ENCODE peak calls at places on chromosome 20, in nine cellular contexts. One of them, this sample, is unnamed.

GRCh38 chr20:9068896-9069663 is at the start of gene PLCB4:
- DNase-seq in NCI-H1105: peak; percentile 48
- DNase-seq in EH: peak; percentile 76
- DNase-seq in stimulated activated naive CD8-positive, alpha-beta T cell treated with anti-CD3 and anti-CD28 coated beads, Interleukin-15, Interleukin-2, amounts not matched to agents 100 U/mL and 50 U/mL, for 24 hours: no peak
- DNase-seq in cardiac fibroblast: peak; percentile 20
- DNase-seq in NAMALWA: no peak
- DNase-seq in stimulated activated CD4-positive, alpha-beta T cell treated with anti-CD3 and anti-CD28 coated beads, TNF-alpha, amount 100 ng/mL, for 1 hour: no peak
- DNase-seq in activated CD4-positive, alpha-beta T cell treated with anti-CD3 and anti-CD28 coated beads for 36 hours: peak; percentile 8
- DNase-seq in NCI-H1694: peak; percentile 23
- DNase-seq in this sample: peak; percentile 70

GRCh38 chr20:56352656-56353055 is 6.1 kb upstream of the FAM210B start:
- DNase-seq in stimulated activated CD4-positive, alpha-beta T cell treated with anti-CD3 and anti-CD28 coated beads, TNF-alpha, amount 100 ng/mL, for 1 hour: no peak
- DNase-seq in NCI-H1105: no peak
- DNase-seq in activated CD4-positive, alpha-beta T cell treated with anti-CD3 and anti-CD28 coated beads for 36 hours: no peak
- DNase-seq in EH: peak; percentile 16
- DNase-seq in stimulated activated naive CD8-positive, alpha-beta T cell treated with anti-CD3 and anti-CD28 coated beads, Interleukin-15, Interleukin-2, amounts not matched to agents 100 U/mL and 50 U/mL, for 24 hours: no peak
- DNase-seq in cardiac fibroblast: no peak
- DNase-seq in NAMALWA: no peak
- DNase-seq in NCI-H1694: no peak
- DNase-seq in this sample: no peak

GRCh38 chr20:38173237-38174156 is 8.4 kb upstream of the TGM2 start:
- DNase-seq in NAMALWA: no peak
- DNase-seq in activated CD4-positive, alpha-beta T cell treated with anti-CD3 and anti-CD28 coated beads for 36 hours: no peak
- DNase-seq in NCI-H1694: no peak
- DNase-seq in stimulated activated naive CD8-positive, alpha-beta T cell treated with anti-CD3 and anti-CD28 coated beads, Interleukin-15, Interleukin-2, amounts not matched to agents 100 U/mL and 50 U/mL, for 24 hours: no peak
- DNase-seq in cardiac fibroblast: peak; percentile 84
- DNase-seq in EH: peak; percentile 94
- DNase-seq in NCI-H1105: no peak
- DNase-seq in stimulated activated CD4-positive, alpha-beta T cell treated with anti-CD3 and anti-CD28 coated beads, TNF-alpha, amount 100 ng/mL, for 1 hour: no peak
- DNase-seq in this sample: peak; percentile 92

GRCh38 chr20:18971121-18971520 is 157.5 kb downstream of the SCP2D1 start:
- DNase-seq in stimulated activated CD4-positive, alpha-beta T cell treated with anti-CD3 and anti-CD28 coated beads, TNF-alpha, amount 100 ng/mL, for 1 hour: no peak
- DNase-seq in NAMALWA: no peak
- DNase-seq in NCI-H1694: no peak
- DNase-seq in stimulated activated naive CD8-positive, alpha-beta T cell treated with anti-CD3 and anti-CD28 coated beads, Interleukin-15, Interleukin-2, amounts not matched to agents 100 U/mL and 50 U/mL, for 24 hours: no peak
- DNase-seq in activated CD4-positive, alpha-beta T cell treated with anti-CD3 and anti-CD28 coated beads for 36 hours: no peak
- DNase-seq in EH: no peak
- DNase-seq in cardiac fibroblast: no peak
- DNase-seq in NCI-H1105: no peak
- DNase-seq in this sample: no peak

GRCh38 chr20:11376998-11377397 is 540.7 kb upstream of the BTBD3 start:
- DNase-seq in NAMALWA: no peak
- DNase-seq in EH: peak; percentile 76
- DNase-seq in stimulated activated CD4-positive, alpha-beta T cell treated with anti-CD3 and anti-CD28 coated beads, TNF-alpha, amount 100 ng/mL, for 1 hour: no peak
- DNase-seq in cardiac fibroblast: no peak
- DNase-seq in NCI-H1694: no peak
- DNase-seq in stimulated activated naive CD8-positive, alpha-beta T cell treated with anti-CD3 and anti-CD28 coated beads, Interleukin-15, Interleukin-2, amounts not matched to agents 100 U/mL and 50 U/mL, for 24 hours: no peak
- DNase-seq in activated CD4-positive, alpha-beta T cell treated with anti-CD3 and anti-CD28 coated beads for 36 hours: no peak
- DNase-seq in NCI-H1105: no peak
- DNase-seq in this sample: peak; percentile 93

GRCh38 chr20:14958626-14959025 is 621.2 kb upstream of the FLRT3 start:
- DNase-seq in stimulated activated naive CD8-positive, alpha-beta T cell treated with anti-CD3 and anti-CD28 coated beads, Interleukin-15, Interleukin-2, amounts not matched to agents 100 U/mL and 50 U/mL, for 24 hours: no peak
- DNase-seq in activated CD4-positive, alpha-beta T cell treated with anti-CD3 and anti-CD28 coated beads for 36 hours: no peak
- DNase-seq in NCI-H1105: no peak
- DNase-seq in NCI-H1694: no peak
- DNase-seq in EH: no peak
- DNase-seq in NAMALWA: no peak
- DNase-seq in cardiac fibroblast: no peak
- DNase-seq in stimulated activated CD4-positive, alpha-beta T cell treated with anti-CD3 and anti-CD28 coated beads, TNF-alpha, amount 100 ng/mL, for 1 hour: no peak
- DNase-seq in this sample: no peak

GRCh38 chr20:63331741-63332400 is 29.3 kb downstream of the CHRNA4 start:
- DNase-seq in stimulated activated CD4-positive, alpha-beta T cell treated with anti-CD3 and anti-CD28 coated beads, TNF-alpha, amount 100 ng/mL, for 1 hour: no peak
- DNase-seq in EH: no peak
- DNase-seq in NCI-H1694: no peak
- DNase-seq in cardiac fibroblast: no peak
- DNase-seq in NCI-H1105: no peak
- DNase-seq in activated CD4-positive, alpha-beta T cell treated with anti-CD3 and anti-CD28 coated beads for 36 hours: no peak
- DNase-seq in NAMALWA: no peak
- DNase-seq in stimulated activated naive CD8-positive, alpha-beta T cell treated with anti-CD3 and anti-CD28 coated beads, Interleukin-15, Interleukin-2, amounts not matched to agents 100 U/mL and 50 U/mL, for 24 hours: no peak
- DNase-seq in this sample: no peak

GRCh38 chr20:26218301-26218700 is 521.6 kb upstream of the ZNF337 start:
- DNase-seq in activated CD4-positive, alpha-beta T cell treated with anti-CD3 and anti-CD28 coated beads for 36 hours: no peak
- DNase-seq in stimulated activated naive CD8-positive, alpha-beta T cell treated with anti-CD3 and anti-CD28 coated beads, Interleukin-15, Interleukin-2, amounts not matched to agents 100 U/mL and 50 U/mL, for 24 hours: no peak
- DNase-seq in NCI-H1105: no peak
- DNase-seq in stimulated activated CD4-positive, alpha-beta T cell treated with anti-CD3 and anti-CD28 coated beads, TNF-alpha, amount 100 ng/mL, for 1 hour: no peak
- DNase-seq in EH: peak; percentile 72
- DNase-seq in NAMALWA: no peak
- DNase-seq in NCI-H1694: no peak
- DNase-seq in cardiac fibroblast: no peak
- DNase-seq in this sample: no peak

GRCh38 chr20:50815162-50815989 is 20.5 kb downstream of the BCAS4 start:
- DNase-seq in stimulated activated CD4-positive, alpha-beta T cell treated with anti-CD3 and anti-CD28 coated beads, TNF-alpha, amount 100 ng/mL, for 1 hour: no peak
- DNase-seq in NAMALWA: peak; percentile 86
- DNase-seq in cardiac fibroblast: no peak
- DNase-seq in NCI-H1105: no peak
- DNase-seq in EH: peak; percentile 82
- DNase-seq in stimulated activated naive CD8-positive, alpha-beta T cell treated with anti-CD3 and anti-CD28 coated beads, Interleukin-15, Interleukin-2, amounts not matched to agents 100 U/mL and 50 U/mL, for 24 hours: peak; percentile 41
- DNase-seq in NCI-H1694: no peak
- DNase-seq in activated CD4-positive, alpha-beta T cell treated with anti-CD3 and anti-CD28 coated beads for 36 hours: peak; percentile 57
- DNase-seq in this sample: peak; percentile 74

GRCh38 chr20:62566771-62567170 is 75.5 kb upstream of the SLCO4A1 start:
- DNase-seq in EH: no peak
- DNase-seq in NCI-H1694: no peak
- DNase-seq in stimulated activated CD4-positive, alpha-beta T cell treated with anti-CD3 and anti-CD28 coated beads, TNF-alpha, amount 100 ng/mL, for 1 hour: no peak
- DNase-seq in cardiac fibroblast: no peak
- DNase-seq in stimulated activated naive CD8-positive, alpha-beta T cell treated with anti-CD3 and anti-CD28 coated beads, Interleukin-15, Interleukin-2, amounts not matched to agents 100 U/mL and 50 U/mL, for 24 hours: no peak
- DNase-seq in activated CD4-positive, alpha-beta T cell treated with anti-CD3 and anti-CD28 coated beads for 36 hours: no peak
- DNase-seq in NCI-H1105: no peak
- DNase-seq in NAMALWA: no peak
- DNase-seq in this sample: no peak

GRCh38 chr20:2123720-2124119 is 22.1 kb downstream of the STK35 start:
- DNase-seq in activated CD4-positive, alpha-beta T cell treated with anti-CD3 and anti-CD28 coated beads for 36 hours: no peak
- DNase-seq in stimulated activated naive CD8-positive, alpha-beta T cell treated with anti-CD3 and anti-CD28 coated beads, Interleukin-15, Interleukin-2, amounts not matched to agents 100 U/mL and 50 U/mL, for 24 hours: no peak
- DNase-seq in NCI-H1694: no peak
- DNase-seq in stimulated activated CD4-positive, alpha-beta T cell treated with anti-CD3 and anti-CD28 coated beads, TNF-alpha, amount 100 ng/mL, for 1 hour: no peak
- DNase-seq in NCI-H1105: no peak
- DNase-seq in EH: no peak
- DNase-seq in NAMALWA: no peak
- DNase-seq in cardiac fibroblast: no peak
- DNase-seq in this sample: no peak

GRCh38 chr20:32544893-32545840 is 40.0 kb downstream of the NOL4L start:
- DNase-seq in activated CD4-positive, alpha-beta T cell treated with anti-CD3 and anti-CD28 coated beads for 36 hours: no peak
- DNase-seq in cardiac fibroblast: no peak
- DNase-seq in NCI-H1694: no peak
- DNase-seq in EH: peak; percentile 70
- DNase-seq in NAMALWA: no peak
- DNase-seq in stimulated activated naive CD8-positive, alpha-beta T cell treated with anti-CD3 and anti-CD28 coated beads, Interleukin-15, Interleukin-2, amounts not matched to agents 100 U/mL and 50 U/mL, for 24 hours: no peak
- DNase-seq in NCI-H1105: no peak
- DNase-seq in stimulated activated CD4-positive, alpha-beta T cell treated with anti-CD3 and anti-CD28 coated beads, TNF-alpha, amount 100 ng/mL, for 1 hour: no peak
- DNase-seq in this sample: no peak

GRCh38 chr20:47727170-47727880 is 58.0 kb downstream of the SULF2 start:
- DNase-seq in NCI-H1694: no peak
- DNase-seq in NCI-H1105: no peak
- DNase-seq in stimulated activated CD4-positive, alpha-beta T cell treated with anti-CD3 and anti-CD28 coated beads, TNF-alpha, amount 100 ng/mL, for 1 hour: peak; percentile 14
- DNase-seq in NAMALWA: peak; percentile 91
- DNase-seq in activated CD4-positive, alpha-beta T cell treated with anti-CD3 and anti-CD28 coated beads for 36 hours: peak; percentile 90
- DNase-seq in cardiac fibroblast: no peak
- DNase-seq in EH: no peak
- DNase-seq in stimulated activated naive CD8-positive, alpha-beta T cell treated with anti-CD3 and anti-CD28 coated beads, Interleukin-15, Interleukin-2, amounts not matched to agents 100 U/mL and 50 U/mL, for 24 hours: peak; percentile 82
- DNase-seq in this sample: no peak

GRCh38 chr20:22374678-22375590 is 209.4 kb downstream of the FOXA2 start:
- DNase-seq in EH: no peak
- DNase-seq in stimulated activated CD4-positive, alpha-beta T cell treated with anti-CD3 and anti-CD28 coated beads, TNF-alpha, amount 100 ng/mL, for 1 hour: no peak
- DNase-seq in stimulated activated naive CD8-positive, alpha-beta T cell treated with anti-CD3 and anti-CD28 coated beads, Interleukin-15, Interleukin-2, amounts not matched to agents 100 U/mL and 50 U/mL, for 24 hours: no peak
- DNase-seq in NAMALWA: no peak
- DNase-seq in cardiac fibroblast: peak; percentile 9
- DNase-seq in activated CD4-positive, alpha-beta T cell treated with anti-CD3 and anti-CD28 coated beads for 36 hours: no peak
- DNase-seq in NCI-H1694: no peak
- DNase-seq in NCI-H1105: peak; percentile 20
- DNase-seq in this sample: no peak

GRCh38 chr20:51085761-51086160 is 62.9 kb upstream of the KCNG1 start:
- DNase-seq in cardiac fibroblast: no peak
- DNase-seq in activated CD4-positive, alpha-beta T cell treated with anti-CD3 and anti-CD28 coated beads for 36 hours: no peak
- DNase-seq in NCI-H1105: no peak
- DNase-seq in stimulated activated naive CD8-positive, alpha-beta T cell treated with anti-CD3 and anti-CD28 coated beads, Interleukin-15, Interleukin-2, amounts not matched to agents 100 U/mL and 50 U/mL, for 24 hours: no peak
- DNase-seq in EH: no peak
- DNase-seq in stimulated activated CD4-positive, alpha-beta T cell treated with anti-CD3 and anti-CD28 coated beads, TNF-alpha, amount 100 ng/mL, for 1 hour: no peak
- DNase-seq in NCI-H1694: no peak
- DNase-seq in NAMALWA: peak; percentile 20
- DNase-seq in this sample: no peak

GRCh38 chr20:16189371-16189770 is 383.9 kb downstream of the KIF16B start:
- DNase-seq in cardiac fibroblast: no peak
- DNase-seq in activated CD4-positive, alpha-beta T cell treated with anti-CD3 and anti-CD28 coated beads for 36 hours: no peak
- DNase-seq in NCI-H1694: no peak
- DNase-seq in EH: no peak
- DNase-seq in NCI-H1105: no peak
- DNase-seq in stimulated activated CD4-positive, alpha-beta T cell treated with anti-CD3 and anti-CD28 coated beads, TNF-alpha, amount 100 ng/mL, for 1 hour: no peak
- DNase-seq in stimulated activated naive CD8-positive, alpha-beta T cell treated with anti-CD3 and anti-CD28 coated beads, Interleukin-15, Interleukin-2, amounts not matched to agents 100 U/mL and 50 U/mL, for 24 hours: no peak
- DNase-seq in NAMALWA: no peak
- DNase-seq in this sample: no peak

GRCh38 chr20:50450961-50451752 is 59.0 kb upstream of the PTPN1 start:
- DNase-seq in EH: peak; percentile 70
- DNase-seq in stimulated activated naive CD8-positive, alpha-beta T cell treated with anti-CD3 and anti-CD28 coated beads, Interleukin-15, Interleukin-2, amounts not matched to agents 100 U/mL and 50 U/mL, for 24 hours: peak; percentile 40
- DNase-seq in activated CD4-positive, alpha-beta T cell treated with anti-CD3 and anti-CD28 coated beads for 36 hours: no peak
- DNase-seq in NCI-H1694: no peak
- DNase-seq in stimulated activated CD4-positive, alpha-beta T cell treated with anti-CD3 and anti-CD28 coated beads, TNF-alpha, amount 100 ng/mL, for 1 hour: no peak
- DNase-seq in cardiac fibroblast: peak; percentile 64
- DNase-seq in NAMALWA: peak; percentile 89
- DNase-seq in NCI-H1105: no peak
- DNase-seq in this sample: peak; percentile 63

GRCh38 chr20:57724610-57725405 is 15.0 kb upstream of the PMEPA1 start:
- DNase-seq in NAMALWA: no peak
- DNase-seq in stimulated activated naive CD8-positive, alpha-beta T cell treated with anti-CD3 and anti-CD28 coated beads, Interleukin-15, Interleukin-2, amounts not matched to agents 100 U/mL and 50 U/mL, for 24 hours: no peak
- DNase-seq in NCI-H1694: no peak
- DNase-seq in cardiac fibroblast: no peak
- DNase-seq in activated CD4-positive, alpha-beta T cell treated with anti-CD3 and anti-CD28 coated beads for 36 hours: no peak
- DNase-seq in EH: no peak
- DNase-seq in NCI-H1105: no peak
- DNase-seq in stimulated activated CD4-positive, alpha-beta T cell treated with anti-CD3 and anti-CD28 coated beads, TNF-alpha, amount 100 ng/mL, for 1 hour: no peak
- DNase-seq in this sample: no peak

GRCh38 chr20:46093531-46093930 is 3.8 kb upstream of the NCOA5 start:
- DNase-seq in activated CD4-positive, alpha-beta T cell treated with anti-CD3 and anti-CD28 coated beads for 36 hours: no peak
- DNase-seq in NCI-H1694: no peak
- DNase-seq in NAMALWA: no peak
- DNase-seq in stimulated activated naive CD8-positive, alpha-beta T cell treated with anti-CD3 and anti-CD28 coated beads, Interleukin-15, Interleukin-2, amounts not matched to agents 100 U/mL and 50 U/mL, for 24 hours: no peak
- DNase-seq in stimulated activated CD4-positive, alpha-beta T cell treated with anti-CD3 and anti-CD28 coated beads, TNF-alpha, amount 100 ng/mL, for 1 hour: no peak
- DNase-seq in cardiac fibroblast: no peak
- DNase-seq in NCI-H1105: no peak
- DNase-seq in EH: no peak
- DNase-seq in this sample: no peak

GRCh38 chr20:35823937-35824336 is 52.1 kb downstream of the PHF20 start:
- DNase-seq in stimulated activated CD4-positive, alpha-beta T cell treated with anti-CD3 and anti-CD28 coated beads, TNF-alpha, amount 100 ng/mL, for 1 hour: no peak
- DNase-seq in activated CD4-positive, alpha-beta T cell treated with anti-CD3 and anti-CD28 coated beads for 36 hours: no peak
- DNase-seq in NCI-H1105: no peak
- DNase-seq in stimulated activated naive CD8-positive, alpha-beta T cell treated with anti-CD3 and anti-CD28 coated beads, Interleukin-15, Interleukin-2, amounts not matched to agents 100 U/mL and 50 U/mL, for 24 hours: no peak
- DNase-seq in EH: peak; percentile 30
- DNase-seq in NAMALWA: no peak
- DNase-seq in cardiac fibroblast: no peak
- DNase-seq in NCI-H1694: no peak
- DNase-seq in this sample: peak; percentile 53

GRCh38 chr20:25397827-25398226 is 7.2 kb upstream of the ABHD12 start:
- DNase-seq in NAMALWA: no peak
- DNase-seq in stimulated activated naive CD8-positive, alpha-beta T cell treated with anti-CD3 and anti-CD28 coated beads, Interleukin-15, Interleukin-2, amounts not matched to agents 100 U/mL and 50 U/mL, for 24 hours: no peak
- DNase-seq in cardiac fibroblast: no peak
- DNase-seq in NCI-H1694: no peak
- DNase-seq in EH: peak; percentile 47
- DNase-seq in stimulated activated CD4-positive, alpha-beta T cell treated with anti-CD3 and anti-CD28 coated beads, TNF-alpha, amount 100 ng/mL, for 1 hour: no peak
- DNase-seq in NCI-H1105: no peak
- DNase-seq in activated CD4-positive, alpha-beta T cell treated with anti-CD3 and anti-CD28 coated beads for 36 hours: no peak
- DNase-seq in this sample: no peak

GRCh38 chr20:34703573-34704176 is 469 bp upstream of the TP53INP2 start:
- DNase-seq in cardiac fibroblast: peak; percentile 44
- DNase-seq in activated CD4-positive, alpha-beta T cell treated with anti-CD3 and anti-CD28 coated beads for 36 hours: peak; percentile 22
- DNase-seq in EH: peak; percentile 33
- DNase-seq in stimulated activated CD4-positive, alpha-beta T cell treated with anti-CD3 and anti-CD28 coated beads, TNF-alpha, amount 100 ng/mL, for 1 hour: no peak
- DNase-seq in NCI-H1105: no peak
- DNase-seq in stimulated activated naive CD8-positive, alpha-beta T cell treated with anti-CD3 and anti-CD28 coated beads, Interleukin-15, Interleukin-2, amounts not matched to agents 100 U/mL and 50 U/mL, for 24 hours: no peak
- DNase-seq in NAMALWA: peak; percentile 55
- DNase-seq in NCI-H1694: no peak
- DNase-seq in this sample: peak; percentile 48

GRCh38 chr20:41339957-41340326 is 679 bp upstream of the LPIN3 start:
- DNase-seq in activated CD4-positive, alpha-beta T cell treated with anti-CD3 and anti-CD28 coated beads for 36 hours: peak; percentile 92
- DNase-seq in NAMALWA: peak; percentile 75
- DNase-seq in NCI-H1105: peak; percentile 86
- DNase-seq in stimulated activated CD4-positive, alpha-beta T cell treated with anti-CD3 and anti-CD28 coated beads, TNF-alpha, amount 100 ng/mL, for 1 hour: peak; percentile 84
- DNase-seq in cardiac fibroblast: peak; percentile 68
- DNase-seq in stimulated activated naive CD8-positive, alpha-beta T cell treated with anti-CD3 and anti-CD28 coated beads, Interleukin-15, Interleukin-2, amounts not matched to agents 100 U/mL and 50 U/mL, for 24 hours: peak; percentile 89
- DNase-seq in EH: peak; percentile 73
- DNase-seq in NCI-H1694: peak; percentile 52
- DNase-seq in this sample: peak; percentile 84

GRCh38 chr20:9329356-9330092 is 184.9 kb upstream of the LAMP5 start:
- DNase-seq in stimulated activated naive CD8-positive, alpha-beta T cell treated with anti-CD3 and anti-CD28 coated beads, Interleukin-15, Interleukin-2, amounts not matched to agents 100 U/mL and 50 U/mL, for 24 hours: no peak
- DNase-seq in NCI-H1105: no peak
- DNase-seq in NAMALWA: no peak
- DNase-seq in NCI-H1694: no peak
- DNase-seq in EH: peak; percentile 57
- DNase-seq in activated CD4-positive, alpha-beta T cell treated with anti-CD3 and anti-CD28 coated beads for 36 hours: no peak
- DNase-seq in stimulated activated CD4-positive, alpha-beta T cell treated with anti-CD3 and anti-CD28 coated beads, TNF-alpha, amount 100 ng/mL, for 1 hour: no peak
- DNase-seq in cardiac fibroblast: no peak
- DNase-seq in this sample: no peak

GRCh38 chr20:33660685-33661058 is 1.5 kb upstream of the C20orf144 start:
- DNase-seq in NCI-H1105: no peak
- DNase-seq in activated CD4-positive, alpha-beta T cell treated with anti-CD3 and anti-CD28 coated beads for 36 hours: no peak
- DNase-seq in EH: no peak
- DNase-seq in stimulated activated CD4-positive, alpha-beta T cell treated with anti-CD3 and anti-CD28 coated beads, TNF-alpha, amount 100 ng/mL, for 1 hour: no peak
- DNase-seq in NAMALWA: no peak
- DNase-seq in cardiac fibroblast: no peak
- DNase-seq in NCI-H1694: no peak
- DNase-seq in stimulated activated naive CD8-positive, alpha-beta T cell treated with anti-CD3 and anti-CD28 coated beads, Interleukin-15, Interleukin-2, amounts not matched to agents 100 U/mL and 50 U/mL, for 24 hours: no peak
- DNase-seq in this sample: no peak

GRCh38 chr20:45354423-45355208 is 6.4 kb upstream of the SDC4 start:
- DNase-seq in stimulated activated CD4-positive, alpha-beta T cell treated with anti-CD3 and anti-CD28 coated beads, TNF-alpha, amount 100 ng/mL, for 1 hour: no peak
- DNase-seq in NCI-H1105: no peak
- DNase-seq in cardiac fibroblast: peak; percentile 56
- DNase-seq in EH: peak; percentile 58
- DNase-seq in NAMALWA: no peak
- DNase-seq in NCI-H1694: no peak
- DNase-seq in stimulated activated naive CD8-positive, alpha-beta T cell treated with anti-CD3 and anti-CD28 coated beads, Interleukin-15, Interleukin-2, amounts not matched to agents 100 U/mL and 50 U/mL, for 24 hours: peak; percentile 43
- DNase-seq in activated CD4-positive, alpha-beta T cell treated with anti-CD3 and anti-CD28 coated beads for 36 hours: peak; percentile 45
- DNase-seq in this sample: peak; percentile 86

GRCh38 chr20:35240083-35240913 is 13.8 kb downstream of the MMP24 start:
- DNase-seq in NAMALWA: no peak
- DNase-seq in NCI-H1694: no peak
- DNase-seq in EH: no peak
- DNase-seq in cardiac fibroblast: no peak
- DNase-seq in stimulated activated naive CD8-positive, alpha-beta T cell treated with anti-CD3 and anti-CD28 coated beads, Interleukin-15, Interleukin-2, amounts not matched to agents 100 U/mL and 50 U/mL, for 24 hours: no peak
- DNase-seq in activated CD4-positive, alpha-beta T cell treated with anti-CD3 and anti-CD28 coated beads for 36 hours: no peak
- DNase-seq in stimulated activated CD4-positive, alpha-beta T cell treated with anti-CD3 and anti-CD28 coated beads, TNF-alpha, amount 100 ng/mL, for 1 hour: no peak
- DNase-seq in NCI-H1105: no peak
- DNase-seq in this sample: no peak

GRCh38 chr20:34528921-34529297 is 12.7 kb downstream of the DYNLRB1 start:
- DNase-seq in NAMALWA: no peak
- DNase-seq in cardiac fibroblast: peak; percentile 31
- DNase-seq in NCI-H1105: no peak
- DNase-seq in stimulated activated CD4-positive, alpha-beta T cell treated with anti-CD3 and anti-CD28 coated beads, TNF-alpha, amount 100 ng/mL, for 1 hour: no peak
- DNase-seq in stimulated activated naive CD8-positive, alpha-beta T cell treated with anti-CD3 and anti-CD28 coated beads, Interleukin-15, Interleukin-2, amounts not matched to agents 100 U/mL and 50 U/mL, for 24 hours: no peak
- DNase-seq in NCI-H1694: no peak
- DNase-seq in activated CD4-positive, alpha-beta T cell treated with anti-CD3 and anti-CD28 coated beads for 36 hours: no peak
- DNase-seq in EH: no peak
- DNase-seq in this sample: peak; percentile 28

GRCh38 chr20:51481311-51481997 is 61.1 kb downstream of the NFATC2 start:
- DNase-seq in NAMALWA: no peak
- DNase-seq in stimulated activated naive CD8-positive, alpha-beta T cell treated with anti-CD3 and anti-CD28 coated beads, Interleukin-15, Interleukin-2, amounts not matched to agents 100 U/mL and 50 U/mL, for 24 hours: peak; percentile 69
- DNase-seq in cardiac fibroblast: no peak
- DNase-seq in NCI-H1105: no peak
- DNase-seq in NCI-H1694: no peak
- DNase-seq in stimulated activated CD4-positive, alpha-beta T cell treated with anti-CD3 and anti-CD28 coated beads, TNF-alpha, amount 100 ng/mL, for 1 hour: peak; percentile 41
- DNase-seq in EH: no peak
- DNase-seq in activated CD4-positive, alpha-beta T cell treated with anti-CD3 and anti-CD28 coated beads for 36 hours: peak; percentile 79
- DNase-seq in this sample: no peak

GRCh38 chr20:46688151-46689081 is 828 bp downstream of the TP53RK start:
- DNase-seq in stimulated activated CD4-positive, alpha-beta T cell treated with anti-CD3 and anti-CD28 coated beads, TNF-alpha, amount 100 ng/mL, for 1 hour: no peak
- DNase-seq in NCI-H1694: no peak
- DNase-seq in EH: peak; percentile 41
- DNase-seq in stimulated activated naive CD8-positive, alpha-beta T cell treated with anti-CD3 and anti-CD28 coated beads, Interleukin-15, Interleukin-2, amounts not matched to agents 100 U/mL and 50 U/mL, for 24 hours: no peak
- DNase-seq in activated CD4-positive, alpha-beta T cell treated with anti-CD3 and anti-CD28 coated beads for 36 hours: no peak
- DNase-seq in NCI-H1105: no peak
- DNase-seq in cardiac fibroblast: peak; percentile 52
- DNase-seq in NAMALWA: peak; percentile 13
- DNase-seq in this sample: peak; percentile 45

GRCh38 chr20:18390201-18390600 is 76.6 kb downstream of the DZANK1 start:
- DNase-seq in activated CD4-positive, alpha-beta T cell treated with anti-CD3 and anti-CD28 coated beads for 36 hours: no peak
- DNase-seq in NCI-H1105: no peak
- DNase-seq in stimulated activated naive CD8-positive, alpha-beta T cell treated with anti-CD3 and anti-CD28 coated beads, Interleukin-15, Interleukin-2, amounts not matched to agents 100 U/mL and 50 U/mL, for 24 hours: no peak
- DNase-seq in stimulated activated CD4-positive, alpha-beta T cell treated with anti-CD3 and anti-CD28 coated beads, TNF-alpha, amount 100 ng/mL, for 1 hour: no peak
- DNase-seq in EH: no peak
- DNase-seq in cardiac fibroblast: no peak
- DNase-seq in NAMALWA: no peak
- DNase-seq in NCI-H1694: no peak
- DNase-seq in this sample: no peak

This sample was measured in astrocyte of the hippocampus.